ENCODE peak calls at places on chromosomes 6 and 20, in nine cellular contexts. H is nephron progenitor cell; P is osteocyte; Z is NCI-H2171; B is stimulated activated CD4-positive, alpha-beta T cell treated with anti-CD3 and anti-CD28 coated beads, Interleukin-12 subunit alpha, Interleukin-12 subunit beta, amount 100 ng/mL, for 24 hours; Y is NCI-H460; N is activated T-cell treated with anti-CD3 and anti-CD28 coated beads, Interleukin-2, amount 50 U/mL, for 24 hours; C is OCI-LY7; K is retinal pigment epithelial cell. X is an unnamed sample.

GRCh38 chr6:81340946-81341345 is 411.5 kb downstream of the TENT5A start:
- DNase-seq in H (no peak), P (no peak), Z (no peak), B (no peak), Y (no peak), N (no peak), C (no peak), K (no peak), X (no peak)

GRCh38 chr20:10916312-10916711 is 242.5 kb upstream of the JAG1 start:
- DNase-seq in H (no peak), P (no peak), Z (no peak), B (no peak), Y (no peak), N (no peak), C (no peak), K (no peak), X (no peak)

GRCh38 chr6:150685860-150686259 is 86.2 kb downstream of the PLEKHG1 start:
- DNase-seq in H (peak), P (no peak), Z (no peak), B (peak), Y (peak), N (peak), C (peak), K (no peak), X (peak)

GRCh38 chr20:31968299-31969126 is 562 bp downstream of the XKR7 start:
- DNase-seq in H (peak), P (peak), Z (no peak), B (peak), Y (peak), N (peak), C (peak), K (no peak), X (no peak)

GRCh38 chr6:167047554-167047953 is 48.4 kb downstream of the CEP43 start:
- DNase-seq in H (no peak), P (no peak), Z (no peak), B (peak), Y (no peak), N (peak), C (peak), K (no peak), X (no peak)

GRCh38 chr6:53300656-53301551 is 47.8 kb downstream of the ELOVL5 start:
- DNase-seq in H (no peak), P (no peak), Z (no peak), B (no peak), Y (no peak), N (no peak), C (no peak), K (peak), X (peak)

GRCh38 chr20:17849901-17850673 is 118.5 kb downstream of the SNX5 start:
- DNase-seq in H (no peak), P (no peak), Z (peak), B (no peak), Y (peak), N (no peak), C (no peak), K (no peak), X (no peak)

GRCh38 chr6:150006961-150007464 is 18.3 kb downstream of the RAET1L start:
- DNase-seq in H (peak), P (peak), Z (no peak), B (no peak), Y (no peak), N (peak), C (peak), K (no peak), X (no peak)

GRCh38 chr6:5950448-5950847 is 56.3 kb downstream of the NRN1 start:
- DNase-seq in H (peak), P (no peak), Z (no peak), B (peak), Y (no peak), N (no peak), C (peak), K (no peak), X (no peak)

GRCh38 chr6:28003661-28004060 is 46.6 kb downstream of the OR2B6 start:
- DNase-seq in H (no peak), P (no peak), Z (no peak), B (no peak), Y (no peak), N (no peak), C (no peak), K (no peak), X (no peak)